ENCODE peak calls at places on chromosomes 7 and 10, in six cellular contexts. One of them, this sample, is unnamed.

GRCh38 chr10:29186221-29186620 is 102.6 kb upstream of the LYZL1 start:
- DNase-seq in trophoblast cell: no peak
- DNase-seq in mesendoderm: no peak
- DNase-seq in neuronal stem cell: no peak
- DNase-seq in H1: no peak
- DNase-seq in IMR-90: no peak
- DNase-seq in this sample: no peak

GRCh38 chr7:17807242-17807641 is 133.1 kb downstream of the SNX13 start:
- DNase-seq in trophoblast cell: no peak
- DNase-seq in IMR-90: no peak
- DNase-seq in H1: no peak
- DNase-seq in mesendoderm: peak; percentile 50
- DNase-seq in neuronal stem cell: no peak
- DNase-seq in this sample: peak; percentile 56

GRCh38 chr7:79823246-79823951 is 311.2 kb upstream of the GNAI1 start:
- DNase-seq in neuronal stem cell: no peak
- DNase-seq in H1: no peak
- DNase-seq in mesendoderm: no peak
- DNase-seq in trophoblast cell: no peak
- DNase-seq in IMR-90: peak; percentile 74
- DNase-seq in this sample: no peak

GRCh38 chr7:13293264-13294002 is 606.0 kb downstream of the ARL4A start:
- DNase-seq in neuronal stem cell: no peak
- DNase-seq in H1: no peak
- DNase-seq in mesendoderm: no peak
- DNase-seq in trophoblast cell: no peak
- DNase-seq in IMR-90: no peak
- DNase-seq in this sample: no peak

GRCh38 chr7:150382123-150382843 is 3.2 kb downstream of the ZNF775 start:
- DNase-seq in neuronal stem cell: no peak
- DNase-seq in H1: no peak
- DNase-seq in IMR-90: no peak
- DNase-seq in mesendoderm: no peak
- DNase-seq in trophoblast cell: no peak
- DNase-seq in this sample: no peak

GRCh38 chr7:91719008-91719407 is 161.5 kb downstream of the MTERF1 start:
- DNase-seq in trophoblast cell: no peak
- DNase-seq in IMR-90: no peak
- DNase-seq in neuronal stem cell: no peak
- DNase-seq in mesendoderm: peak; percentile 77
- DNase-seq in H1: no peak
- DNase-seq in this sample: no peak

GRCh38 chr7:111071556-111071955 is 19.4 kb upstream of the LRRN3 start:
- DNase-seq in trophoblast cell: no peak
- DNase-seq in H1: no peak
- DNase-seq in neuronal stem cell: no peak
- DNase-seq in IMR-90: no peak
- DNase-seq in mesendoderm: no peak
- DNase-seq in this sample: no peak

GRCh38 chr10:58157076-58157766 is 110.5 kb downstream of the IPMK start:
- DNase-seq in neuronal stem cell: no peak
- DNase-seq in H1: no peak
- DNase-seq in trophoblast cell: no peak
- DNase-seq in mesendoderm: no peak
- DNase-seq in IMR-90: peak; percentile 95
- DNase-seq in this sample: no peak

GRCh38 chr10:103695584-103696005 is 159.8 kb downstream of the SH3PXD2A start:
- DNase-seq in trophoblast cell: no peak
- DNase-seq in H1: no peak
- DNase-seq in neuronal stem cell: no peak
- DNase-seq in IMR-90: no peak
- DNase-seq in mesendoderm: peak; percentile 11
- DNase-seq in this sample: no peak

GRCh38 chr10:48604408-48605263 is at the start of gene ARHGAP22:
- DNase-seq in mesendoderm: no peak
- DNase-seq in neuronal stem cell: no peak
- DNase-seq in trophoblast cell: peak; percentile 24
- DNase-seq in H1: peak; percentile 79
- DNase-seq in IMR-90: peak; percentile 29
- DNase-seq in this sample: peak; percentile 63

GRCh38 chr10:63383141-63383540 is 82.6 kb downstream of the JMJD1C start:
- DNase-seq in mesendoderm: no peak
- DNase-seq in trophoblast cell: no peak
- DNase-seq in neuronal stem cell: no peak
- DNase-seq in H1: no peak
- DNase-seq in IMR-90: peak; percentile 18
- DNase-seq in this sample: no peak

GRCh38 chr7:45435846-45436245 is 138.3 kb upstream of the ADCY1 start:
- DNase-seq in trophoblast cell: no peak
- DNase-seq in mesendoderm: no peak
- DNase-seq in IMR-90: peak; percentile 47
- DNase-seq in H1: no peak
- DNase-seq in neuronal stem cell: no peak
- DNase-seq in this sample: no peak

DNA sequence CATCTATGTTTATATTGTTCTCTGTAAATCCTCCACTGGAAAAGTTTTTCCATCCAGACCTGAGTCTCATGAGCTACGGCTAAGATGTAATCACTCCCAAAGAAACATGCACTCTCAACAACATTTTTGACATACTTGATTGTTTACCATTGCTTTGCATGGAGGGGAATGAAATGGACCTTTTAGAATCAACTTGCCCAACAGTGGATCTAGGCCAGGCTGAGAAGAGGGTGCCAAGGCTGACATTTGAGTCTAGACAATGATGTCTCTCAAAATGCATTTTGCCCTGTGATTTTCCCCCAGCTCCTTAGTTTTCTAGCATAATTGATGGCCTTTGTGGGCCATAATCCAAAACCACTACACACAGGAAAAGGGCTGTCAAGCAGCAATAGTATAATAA is 297.8 kb upstream of the KLF6 start:
- DNase-seq in IMR-90: no peak
- DNase-seq in trophoblast cell: no peak
- DNase-seq in neuronal stem cell: no peak
- DNase-seq in mesendoderm: peak; percentile 38
- DNase-seq in H1: no peak
- DNase-seq in this sample: no peak
- H3K4ac ChIP-seq in IMR-90: no peak overlapping the region
- H3K4ac ChIP-seq in trophoblast cell: no peak overlapping the region
- H3K4ac ChIP-seq in neuronal stem cell: no peak overlapping the region
- H3K4ac ChIP-seq in mesendoderm: no peak overlapping the region
- H3K4ac ChIP-seq in H1: no peak overlapping the region
- H3K4ac ChIP-seq in this sample: no peak overlapping the region

GRCh38 chr7:100824499-100825214 is 2.7 kb downstream of the EPHB4 start:
- DNase-seq in IMR-90: no peak
- DNase-seq in trophoblast cell: no peak
- DNase-seq in H1: no peak
- DNase-seq in mesendoderm: no peak
- DNase-seq in neuronal stem cell: no peak
- DNase-seq in this sample: no peak

GRCh38 chr7:100826546-100827329 is 585 bp downstream of the EPHB4 start:
- DNase-seq in neuronal stem cell: no peak
- DNase-seq in IMR-90: no peak
- DNase-seq in H1: peak; percentile 58
- DNase-seq in mesendoderm: no peak
- DNase-seq in trophoblast cell: no peak
- DNase-seq in this sample: no peak

GRCh38 chr7:100827330-100828226 is at the start of gene EPHB4:
- DNase-seq in H1: peak; percentile 93
- DNase-seq in trophoblast cell: no peak
- DNase-seq in IMR-90: peak; percentile 86
- DNase-seq in neuronal stem cell: peak; percentile 90
- DNase-seq in mesendoderm: peak; percentile 97
- DNase-seq in this sample: peak; percentile 94

GRCh38 chr7:100825215-100825671 is 2.1 kb downstream of the EPHB4 start:
- DNase-seq in H1: no peak
- DNase-seq in neuronal stem cell: no peak
- DNase-seq in trophoblast cell: peak; percentile 20
- DNase-seq in mesendoderm: peak; percentile 59
- DNase-seq in IMR-90: no peak
- DNase-seq in this sample: no peak

GRCh38 chr7:100825760-100826545 is 1.4 kb downstream of the EPHB4 start:
- DNase-seq in trophoblast cell: no peak
- DNase-seq in H1: peak; percentile 52
- DNase-seq in neuronal stem cell: no peak
- DNase-seq in mesendoderm: peak; percentile 37
- DNase-seq in IMR-90: peak; percentile 59
- DNase-seq in this sample: no peak
- H3K4ac ChIP-seq in trophoblast cell: peak overlapping the region; percentile 98
- H3K4ac ChIP-seq in H1: no peak overlapping the region
- H3K4ac ChIP-seq in neuronal stem cell: no peak overlapping the region
- H3K4ac ChIP-seq in mesendoderm: no peak overlapping the region
- H3K4ac ChIP-seq in IMR-90: peak overlapping the region; percentile 69
- H3K4ac ChIP-seq in this sample: no peak overlapping the region

GRCh38 chr7:27168265-27168947 is 3.1 kb upstream of the HOXA9 start:
- DNase-seq in IMR-90: no peak
- DNase-seq in H1: no peak
- DNase-seq in neuronal stem cell: no peak
- DNase-seq in trophoblast cell: no peak
- DNase-seq in mesendoderm: peak; percentile 59
- DNase-seq in this sample: no peak
- H3K4ac ChIP-seq in IMR-90: no peak overlapping the region
- H3K4ac ChIP-seq in H1: no peak overlapping the region
- H3K4ac ChIP-seq in neuronal stem cell: no peak overlapping the region
- H3K4ac ChIP-seq in trophoblast cell: no peak overlapping the region
- H3K4ac ChIP-seq in mesendoderm: no peak overlapping the region
- H3K4ac ChIP-seq in this sample: no peak overlapping the region

GRCh38 chr7:134646425-134647305 is at the start of gene BPGM:
- DNase-seq in trophoblast cell: peak; percentile 100
- DNase-seq in IMR-90: peak; percentile 100
- DNase-seq in mesendoderm: peak; percentile 100
- DNase-seq in H1: peak; percentile 94
- DNase-seq in neuronal stem cell: peak; percentile 100
- DNase-seq in this sample: peak; percentile 99
- H3K4ac ChIP-seq in trophoblast cell: no peak within 1 kb of the TSS
- H3K4ac ChIP-seq in IMR-90: peak within 1 kb of the TSS; percentile 83
- H3K4ac ChIP-seq in mesendoderm: no peak within 1 kb of the TSS
- H3K4ac ChIP-seq in H1: no peak within 1 kb of the TSS
- H3K4ac ChIP-seq in neuronal stem cell: no peak within 1 kb of the TSS
- H3K4ac ChIP-seq in this sample: no peak within 1 kb of the TSS

GRCh38 chr7:74606909-74607255 is 50.6 kb upstream of the GTF2I start:
- DNase-seq in H1: no peak
- DNase-seq in mesendoderm: no peak
- DNase-seq in neuronal stem cell: no peak
- DNase-seq in IMR-90: no peak
- DNase-seq in trophoblast cell: no peak
- DNase-seq in this sample: no peak

GRCh38 chr7:74604326-74605020 is 53.0 kb upstream of the GTF2I start:
- DNase-seq in IMR-90: no peak
- DNase-seq in H1: no peak
- DNase-seq in trophoblast cell: no peak
- DNase-seq in mesendoderm: no peak
- DNase-seq in neuronal stem cell: no peak
- DNase-seq in this sample: no peak

GRCh38 chr7:74612015-74612829 is 45.3 kb upstream of the GTF2I start:
- DNase-seq in mesendoderm: peak; percentile 77
- DNase-seq in trophoblast cell: no peak
- DNase-seq in neuronal stem cell: no peak
- DNase-seq in H1: no peak
- DNase-seq in IMR-90: no peak
- DNase-seq in this sample: no peak

GRCh38 chr7:74606101-74606908 is 51.2 kb upstream of the GTF2I start:
- DNase-seq in IMR-90: no peak
- DNase-seq in H1: peak; percentile 76
- DNase-seq in neuronal stem cell: no peak
- DNase-seq in trophoblast cell: no peak
- DNase-seq in mesendoderm: peak; percentile 40
- DNase-seq in this sample: peak; percentile 58
- H3K4ac ChIP-seq in IMR-90: peak overlapping the region; percentile 79
- H3K4ac ChIP-seq in H1: no peak overlapping the region
- H3K4ac ChIP-seq in neuronal stem cell: no peak overlapping the region
- H3K4ac ChIP-seq in trophoblast cell: no peak overlapping the region
- H3K4ac ChIP-seq in mesendoderm: no peak overlapping the region
- H3K4ac ChIP-seq in this sample: no peak overlapping the region

GRCh38 chr10:117578490-117578889 is 35.9 kb downstream of the EMX2 start:
- DNase-seq in neuronal stem cell: no peak
- DNase-seq in IMR-90: no peak
- DNase-seq in trophoblast cell: no peak
- DNase-seq in mesendoderm: no peak
- DNase-seq in H1: no peak
- DNase-seq in this sample: no peak
- H3K4ac ChIP-seq in neuronal stem cell: no peak overlapping the region
- H3K4ac ChIP-seq in IMR-90: no peak overlapping the region
- H3K4ac ChIP-seq in trophoblast cell: no peak overlapping the region
- H3K4ac ChIP-seq in mesendoderm: no peak overlapping the region
- H3K4ac ChIP-seq in H1: no peak overlapping the region
- H3K4ac ChIP-seq in this sample: no peak overlapping the region

DNA sequence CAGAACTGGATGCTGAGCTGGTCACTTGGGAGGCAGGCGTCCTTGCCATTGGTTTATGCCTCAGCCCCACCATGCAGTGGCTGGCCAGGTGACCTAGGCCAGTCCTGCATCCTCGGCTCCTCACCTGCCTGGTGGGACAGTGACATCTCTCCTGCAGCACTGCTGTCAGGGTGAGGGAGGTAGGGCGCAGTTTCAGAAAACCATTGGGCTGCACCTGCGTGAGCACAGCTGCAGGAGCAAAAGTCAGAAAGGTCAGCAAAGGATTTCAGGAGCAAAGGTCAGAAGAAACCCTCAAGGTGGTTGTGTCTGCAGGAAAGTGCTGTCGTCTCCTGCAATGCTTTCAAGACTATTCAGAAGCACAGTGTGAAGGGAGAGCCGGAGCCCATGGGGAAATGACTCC is 48.1 kb downstream of the EGFR start:
- DNase-seq in IMR-90: no peak
- DNase-seq in mesendoderm: no peak
- DNase-seq in trophoblast cell: no peak
- DNase-seq in neuronal stem cell: no peak
- DNase-seq in H1: no peak
- DNase-seq in this sample: no peak
- H3K4ac ChIP-seq in IMR-90: peak overlapping the region; percentile 99
- H3K4ac ChIP-seq in mesendoderm: no peak overlapping the region
- H3K4ac ChIP-seq in trophoblast cell: no peak overlapping the region
- H3K4ac ChIP-seq in neuronal stem cell: no peak overlapping the region
- H3K4ac ChIP-seq in H1: peak overlapping the region; percentile 57
- H3K4ac ChIP-seq in this sample: no peak overlapping the region

DNA sequence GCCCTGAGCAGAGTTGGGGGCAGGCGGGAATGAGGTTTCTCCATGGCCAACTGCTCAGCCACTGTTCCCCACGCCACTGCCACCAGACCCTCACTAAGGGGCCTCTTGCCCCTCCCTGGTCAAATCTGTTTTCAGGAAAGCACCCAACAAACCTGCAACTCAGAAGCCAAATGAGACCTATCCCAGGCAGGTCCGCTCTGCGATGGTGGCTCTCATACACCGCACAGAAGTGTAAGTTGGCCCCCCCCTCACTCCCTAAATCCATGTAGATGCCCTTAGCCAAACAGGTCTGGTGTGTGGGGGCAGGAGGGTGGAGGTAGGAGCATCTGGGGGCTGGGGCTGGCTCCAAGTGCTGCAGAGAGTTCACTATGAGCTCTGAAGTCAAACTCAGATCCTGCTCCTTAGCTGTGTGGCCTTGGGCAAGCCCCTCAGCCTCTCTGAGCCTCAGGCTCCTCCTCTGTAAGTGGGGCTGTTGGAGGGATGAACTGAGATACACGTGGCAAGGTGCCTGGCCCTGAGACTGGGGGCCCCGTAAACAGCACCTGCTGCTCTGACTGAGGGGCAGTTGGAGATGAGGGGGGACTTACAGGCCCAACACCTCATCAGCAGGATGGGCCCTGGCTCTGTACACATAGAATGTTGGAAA is 1.1 kb downstream of the MMRN2 start:
- DNase-seq in mesendoderm: no peak
- DNase-seq in H1: peak; percentile 45
- DNase-seq in trophoblast cell: no peak
- DNase-seq in IMR-90: no peak
- DNase-seq in neuronal stem cell: no peak
- DNase-seq in this sample: no peak
- H3K4ac ChIP-seq in mesendoderm: no peak overlapping the region
- H3K4ac ChIP-seq in H1: peak overlapping the region; percentile 63
- H3K4ac ChIP-seq in trophoblast cell: no peak overlapping the region
- H3K4ac ChIP-seq in IMR-90: no peak overlapping the region
- H3K4ac ChIP-seq in neuronal stem cell: no peak overlapping the region
- H3K4ac ChIP-seq in this sample: no peak overlapping the region

This sample was measured in H9.